ENCODE peak calls at places on chromosome 3, in eight cellular contexts. One of them, this sample, is unnamed.
A peak's percentile ranks its signal among the peaks of the same experiment; 100 is the strongest.

GRCh38 chr3:156449712-156450574 is 105.0 kb downstream of the SSR3 start:
- DNase-seq in CD4-positive, alpha-beta T cell: no peak
- DNase-seq in cardiac muscle cell: peak; percentile 56
- DNase-seq in fibroblast of gingiva: peak; percentile 24
- DNase-seq in NCI-H774: peak; percentile 17
- DNase-seq in hepatic stellate cell: peak; percentile 9
- DNase-seq in myocyte: peak; percentile 41
- DNase-seq in left lobe of liver: no peak
- DNase-seq in this sample: no peak

GRCh38 chr3:194686414-194686815 is 732 bp downstream of the FAM43A start:
- DNase-seq in left lobe of liver: no peak
- DNase-seq in CD4-positive, alpha-beta T cell: no peak
- DNase-seq in cardiac muscle cell: no peak
- DNase-seq in hepatic stellate cell: peak; percentile 20
- DNase-seq in NCI-H774: no peak
- DNase-seq in myocyte: peak; percentile 13
- DNase-seq in fibroblast of gingiva: no peak
- DNase-seq in this sample: no peak

GRCh38 chr3:172074578-172074977 is 35.2 kb downstream of the FNDC3B start:
- DNase-seq in cardiac muscle cell: no peak
- DNase-seq in CD4-positive, alpha-beta T cell: no peak
- DNase-seq in myocyte: no peak
- DNase-seq in fibroblast of gingiva: peak; percentile 86
- DNase-seq in left lobe of liver: peak; percentile 80
- DNase-seq in NCI-H774: no peak
- DNase-seq in hepatic stellate cell: no peak
- DNase-seq in this sample: no peak

GRCh38 chr3:33115024-33115768 is 1.4 kb downstream of the CRTAP start:
- DNase-seq in hepatic stellate cell: peak; percentile 59
- DNase-seq in CD4-positive, alpha-beta T cell: no peak
- DNase-seq in left lobe of liver: no peak
- DNase-seq in myocyte: peak; percentile 91
- DNase-seq in NCI-H774: no peak
- DNase-seq in fibroblast of gingiva: peak; percentile 94
- DNase-seq in cardiac muscle cell: peak; percentile 88
- DNase-seq in this sample: peak; percentile 63

GRCh38 chr3:16482770-16483531 is 30.5 kb downstream of the RFTN1 start:
- DNase-seq in left lobe of liver: no peak
- DNase-seq in hepatic stellate cell: no peak
- DNase-seq in CD4-positive, alpha-beta T cell: peak; percentile 17
- DNase-seq in fibroblast of gingiva: no peak
- DNase-seq in cardiac muscle cell: no peak
- DNase-seq in NCI-H774: peak; percentile 47
- DNase-seq in myocyte: peak; percentile 51
- DNase-seq in this sample: no peak

GRCh38 chr3:129317876-129318275 is 39.2 kb downstream of the HMCES start:
- DNase-seq in NCI-H774: no peak
- DNase-seq in hepatic stellate cell: no peak
- DNase-seq in fibroblast of gingiva: no peak
- DNase-seq in myocyte: no peak
- DNase-seq in CD4-positive, alpha-beta T cell: no peak
- DNase-seq in cardiac muscle cell: no peak
- DNase-seq in left lobe of liver: no peak
- DNase-seq in this sample: peak; percentile 8

GRCh38 chr3:196677353-196677752 is 34.7 kb downstream of the CEP19 start:
- DNase-seq in cardiac muscle cell: no peak
- DNase-seq in fibroblast of gingiva: no peak
- DNase-seq in myocyte: no peak
- DNase-seq in hepatic stellate cell: no peak
- DNase-seq in NCI-H774: no peak
- DNase-seq in left lobe of liver: no peak
- DNase-seq in CD4-positive, alpha-beta T cell: no peak
- DNase-seq in this sample: no peak

GRCh38 chr3:43996379-43997301 is 245.0 kb upstream of the TOPAZ1 start:
- DNase-seq in myocyte: peak; percentile 75
- DNase-seq in NCI-H774: no peak
- DNase-seq in fibroblast of gingiva: peak; percentile 41
- DNase-seq in left lobe of liver: no peak
- DNase-seq in cardiac muscle cell: peak; percentile 29
- DNase-seq in hepatic stellate cell: peak; percentile 71
- DNase-seq in CD4-positive, alpha-beta T cell: no peak
- DNase-seq in this sample: no peak